ENCODE peak calls at places on chromosome 19, in seven cellular contexts. D is activated T-cell treated with anti-CD3 and anti-CD28 coated beads for 24 hours, H is left lobe of liver, G is iris pigment epithelial cell, V is T-helper 2 cell, U is mesothelial cell of epicardium, Y is colonic mucosa. A is an unnamed sample.
A peak's percentile ranks its signal among the peaks of the same experiment; 100 is the strongest.

GRCh38 chr19:5536337-5536894 is 31.3 kb downstream of the TINCR start:
- DNase-seq in G (peak; percentile 30), H (no peak), U (peak; percentile 72), Y (no peak), D (no peak), V (no peak), A (peak; percentile 68)

GRCh38 chr19:13865578-13866462 is 11.1 kb upstream of the NANOS3 start:
- DNase-seq in D (no peak), Y (peak; percentile 39), V (no peak), H (no peak), U (no peak), G (no peak), A (no peak)

GRCh38 chr19:32530773-32531172 is 50.2 kb upstream of the PDCD5 start:
- DNase-seq in H (no peak), Y (no peak), D (no peak), G (no peak), U (no peak), V (no peak), A (no peak)

GRCh38 chr19:42105358-42105757 is 26.9 kb downstream of the POU2F2 start:
- DNase-seq in H (no peak), G (no peak), V (no peak), Y (no peak), U (no peak), D (no peak), A (no peak)

GRCh38 chr19:21608571-21608970 is 103.2 kb downstream of the ZNF429 start:
- DNase-seq in U (no peak), V (no peak), D (no peak), G (no peak), Y (peak; percentile 31), H (no peak), A (no peak)

GRCh38 chr19:13748169-13748884 is 16.0 kb upstream of the MRI1 start:
- DNase-seq in U (no peak), G (peak; percentile 67), D (no peak), V (no peak), Y (peak; percentile 50), H (no peak), A (no peak)

GRCh38 chr19:35296644-35297514 is 4.9 kb downstream of the MAG start:
- DNase-seq in Y (no peak), H (no peak), U (no peak), D (no peak), V (no peak), G (no peak), A (no peak)

GRCh38 chr19:13212759-13213330 is 62.6 kb downstream of the IER2 start:
- DNase-seq in H (peak; percentile 66), V (peak; percentile 49), D (peak; percentile 62), Y (peak; percentile 79), U (no peak), G (peak; percentile 46), A (peak; percentile 81)

GRCh38 chr19:38478273-38478971 is 44.9 kb downstream of the RYR1 start:
- DNase-seq in Y (no peak), V (no peak), G (peak; percentile 3), U (no peak), D (no peak), H (no peak), A (no peak)

GRCh38 chr19:518292-519231 is 11.3 kb downstream of the TPGS1 start:
- DNase-seq in G (no peak), V (no peak), H (no peak), Y (no peak), U (peak; percentile 81), D (peak; percentile 37), A (no peak)

GRCh38 chr19:55312621-55313117 is 12.5 kb downstream of the TMEM150B start:
- DNase-seq in U (no peak), H (no peak), G (no peak), D (no peak), Y (no peak), V (no peak), A (no peak)

GRCh38 chr19:29524912-29525870 is 603 bp upstream of the VSTM2B start:
- DNase-seq in V (no peak), Y (no peak), U (no peak), D (no peak), H (no peak), G (no peak), A (peak; percentile 28)

GRCh38 chr19:35305181-35305580 is 13.2 kb downstream of the MAG start:
- DNase-seq in V (no peak), G (no peak), H (no peak), U (no peak), D (no peak), Y (no peak), A (no peak)

GRCh38 chr19:13718733-13719132 is 45.6 kb upstream of the MRI1 start:
- DNase-seq in V (no peak), U (no peak), D (no peak), Y (peak; percentile 31), G (peak; percentile 14), H (no peak), A (no peak)

GRCh38 chr19:52248256-52248655 is 21.1 kb upstream of the ZNF766 start:
- DNase-seq in U (no peak), G (peak; percentile 68), D (peak; percentile 43), Y (peak; percentile 62), V (peak; percentile 28), H (no peak), A (peak; percentile 59)

GRCh38 chr19:13899393-13899792 is 6.5 kb downstream of the BRME1 start:
- DNase-seq in Y (peak; percentile 59), V (no peak), U (no peak), G (no peak), D (no peak), H (no peak), A (no peak)

GRCh38 chr19:4051175-4052101 is 15.3 kb downstream of the ZBTB7A start:
- DNase-seq in D (no peak), Y (peak; percentile 33), U (no peak), V (no peak), G (peak; percentile 76), H (peak; percentile 78), A (peak; percentile 80)

GRCh38 chr19:39413903-39414608 is 1.6 kb downstream of the PLEKHG2 start:
- DNase-seq in U (no peak), Y (peak; percentile 43), G (peak; percentile 23), H (no peak), D (no peak), V (no peak), A (no peak)

GRCh38 chr19:33325920-33326319 is 23.6 kb upstream of the CEBPA start:
- DNase-seq in V (no peak), U (no peak), Y (no peak), G (no peak), D (no peak), H (peak; percentile 92), A (no peak)

GRCh38 chr19:46818812-46819211 is 30.4 kb upstream of the SLC1A5 start:
- DNase-seq in Y (no peak), H (no peak), D (no peak), V (no peak), U (no peak), G (peak; percentile 54), A (no peak)

GRCh38 chr19:56751078-56751489 is 79.5 kb upstream of the ZNF835 start:
- DNase-seq in H (no peak), Y (no peak), V (no peak), D (no peak), U (no peak), G (peak; percentile 6), A (no peak)

GRCh38 chr19:4639531-4640246 is 373 bp downstream of the TNFAIP8L1 start:
- DNase-seq in V (no peak), Y (peak; percentile 55), U (no peak), H (peak; percentile 78), G (no peak), D (no peak), A (peak; percentile 60)

GRCh38 chr19:35353635-35354034 is 4.6 kb upstream of the FFAR3 start:
- DNase-seq in G (peak; percentile 26), D (no peak), H (peak; percentile 16), V (no peak), Y (no peak), U (no peak), A (peak; percentile 35)

GRCh38 chr19:54653181-54653809 is 9.5 kb upstream of the LILRB4 start:
- DNase-seq in D (no peak), V (no peak), H (no peak), Y (no peak), U (no peak), G (peak; percentile 33), A (no peak)

GRCh38 chr19:22619371-22619770 is 14.8 kb upstream of the ZNF492 start:
- DNase-seq in V (no peak), H (no peak), D (no peak), G (no peak), U (no peak), Y (no peak), A (no peak)

GRCh38 chr19:43743059-43743458 is 11.7 kb downstream of the SMG9 start:
- DNase-seq in U (no peak), G (peak; percentile 82), D (no peak), H (no peak), Y (no peak), V (no peak), A (no peak)

GRCh38 chr19:47153266-47153665 is 22.6 kb downstream of the SAE1 start:
- DNase-seq in V (no peak), H (no peak), G (no peak), U (no peak), Y (no peak), D (no peak), A (no peak)

GRCh38 chr19:29263305-29264080 is 50.5 kb upstream of the UQCRFS1 start:
- DNase-seq in D (peak; percentile 16), U (peak; percentile 69), G (peak; percentile 9), Y (peak; percentile 49), V (peak; percentile 16), H (no peak), A (no peak)

GRCh38 chr19:46916971-46917370 is 56.2 kb downstream of the ARHGAP35 start:
- DNase-seq in H (no peak), Y (no peak), D (no peak), G (no peak), U (no peak), V (no peak), A (no peak)